ENCODE peak calls at places on chromosomes 13 and 19, in five cellular contexts. One of them, this sample, is unnamed.

GRCh38 chr13:99982021-99982740 is 597 bp downstream of the ZIC2 start:
- DNase-seq in neuronal stem cell: no peak
- DNase-seq in mesendoderm: peak; percentile 52
- DNase-seq in mesenchymal stem cell: no peak
- DNase-seq in H9: no peak
- DNase-seq in this sample: peak; percentile 51

GRCh38 chr19:18759435-18760426 is 31.4 kb downstream of the COMP start:
- DNase-seq in mesendoderm: no peak
- DNase-seq in H9: no peak
- DNase-seq in neuronal stem cell: no peak
- DNase-seq in mesenchymal stem cell: no peak
- DNase-seq in this sample: no peak

GRCh38 chr19:41354343-41354974 is 737 bp upstream of the TGFB1 start:
- DNase-seq in mesenchymal stem cell: no peak
- DNase-seq in neuronal stem cell: no peak
- DNase-seq in mesendoderm: no peak
- DNase-seq in H9: no peak
- DNase-seq in this sample: no peak

GRCh38 chr13:112592647-112593046 is 4.7 kb upstream of the TUBGCP3 start:
- DNase-seq in neuronal stem cell: no peak
- DNase-seq in mesendoderm: no peak
- DNase-seq in H9: no peak
- DNase-seq in mesenchymal stem cell: no peak
- DNase-seq in this sample: peak; percentile 16

GRCh38 chr13:36858285-36858684 is 39.3 kb downstream of the RFXAP start:
- DNase-seq in neuronal stem cell: no peak
- DNase-seq in mesendoderm: peak; percentile 84
- DNase-seq in mesenchymal stem cell: peak; percentile 65
- DNase-seq in H9: no peak
- DNase-seq in this sample: peak; percentile 25

GRCh38 chr13:93217701-93218100 is 8.9 kb upstream of the GPC6 start:
- DNase-seq in mesenchymal stem cell: no peak
- DNase-seq in H9: no peak
- DNase-seq in mesendoderm: no peak
- DNase-seq in neuronal stem cell: no peak
- DNase-seq in this sample: peak; percentile 94

GRCh38 chr19:41264581-41265375 is 606 bp downstream of the HNRNPUL1 start:
- DNase-seq in neuronal stem cell: no peak
- DNase-seq in mesendoderm: peak; percentile 71
- DNase-seq in mesenchymal stem cell: peak; percentile 55
- DNase-seq in H9: peak; percentile 46
- DNase-seq in this sample: peak; percentile 42

GRCh38 chr19:906480-906879 is 6.5 kb downstream of the R3HDM4 start:
- DNase-seq in neuronal stem cell: no peak
- DNase-seq in mesendoderm: no peak
- DNase-seq in mesenchymal stem cell: no peak
- DNase-seq in H9: no peak
- DNase-seq in this sample: no peak

GRCh38 chr13:62432295-62432694 is 1016.6 kb upstream of the PCDH20 start:
- DNase-seq in H9: no peak
- DNase-seq in mesendoderm: no peak
- DNase-seq in neuronal stem cell: no peak
- DNase-seq in mesenchymal stem cell: no peak
- DNase-seq in this sample: no peak

GRCh38 chr13:75492389-75492788 is 10.4 kb upstream of the TBC1D4 start:
- DNase-seq in neuronal stem cell: no peak
- DNase-seq in mesendoderm: no peak
- DNase-seq in mesenchymal stem cell: peak; percentile 42
- DNase-seq in H9: no peak
- DNase-seq in this sample: no peak

GRCh38 chr19:14517446-14517839 is 754 bp downstream of the DNAJB1 start:
- DNase-seq in mesendoderm: peak; percentile 33
- DNase-seq in mesenchymal stem cell: no peak
- DNase-seq in H9: no peak
- DNase-seq in neuronal stem cell: no peak
- DNase-seq in this sample: no peak

GRCh38 chr19:57245066-57245465 is 4.6 kb downstream of the ZNF805 start:
- DNase-seq in mesenchymal stem cell: no peak
- DNase-seq in mesendoderm: no peak
- DNase-seq in H9: no peak
- DNase-seq in neuronal stem cell: no peak
- DNase-seq in this sample: no peak

GRCh38 chr13:114107686-114108081 is 24.7 kb downstream of the RASA3 start:
- DNase-seq in mesenchymal stem cell: peak; percentile 84
- DNase-seq in H9: no peak
- DNase-seq in mesendoderm: no peak
- DNase-seq in neuronal stem cell: no peak
- DNase-seq in this sample: no peak

GRCh38 chr13:25170554-25171107 is 1.5 kb downstream of the AMER2 start:
- DNase-seq in mesendoderm: peak; percentile 46
- DNase-seq in H9: no peak
- DNase-seq in mesenchymal stem cell: no peak
- DNase-seq in neuronal stem cell: no peak
- DNase-seq in this sample: no peak

GRCh38 chr19:51407631-51408131 is 9.8 kb downstream of the SIGLEC10 start:
- DNase-seq in neuronal stem cell: no peak
- DNase-seq in mesenchymal stem cell: peak; percentile 21
- DNase-seq in H9: peak; percentile 74
- DNase-seq in mesendoderm: peak; percentile 79
- DNase-seq in this sample: peak; percentile 20

GRCh38 chr19:19615086-19615485 is 3.4 kb downstream of the PBX4 start:
- DNase-seq in mesendoderm: no peak
- DNase-seq in mesenchymal stem cell: peak; percentile 25
- DNase-seq in neuronal stem cell: no peak
- DNase-seq in H9: no peak
- DNase-seq in this sample: peak; percentile 24

GRCh38 chr19:995051-995827 is 5.0 kb upstream of the GRIN3B start:
- DNase-seq in H9: no peak
- DNase-seq in mesenchymal stem cell: no peak
- DNase-seq in mesendoderm: no peak
- DNase-seq in neuronal stem cell: no peak
- DNase-seq in this sample: no peak

GRCh38 chr13:69243366-69243765 is 864.3 kb upstream of the ATXN8OS start:
- DNase-seq in H9: no peak
- DNase-seq in mesendoderm: peak; percentile 6
- DNase-seq in mesenchymal stem cell: no peak
- DNase-seq in neuronal stem cell: no peak
- DNase-seq in this sample: no peak

GRCh38 chr13:46035066-46035465 is 17.5 kb downstream of the ZC3H13 start:
- DNase-seq in H9: no peak
- DNase-seq in mesendoderm: peak; percentile 13
- DNase-seq in mesenchymal stem cell: no peak
- DNase-seq in neuronal stem cell: no peak
- DNase-seq in this sample: no peak

GRCh38 chr19:16801599-16801998 is 27.6 kb upstream of the SIN3B start:
- DNase-seq in mesendoderm: no peak
- DNase-seq in neuronal stem cell: no peak
- DNase-seq in H9: no peak
- DNase-seq in mesenchymal stem cell: peak; percentile 51
- DNase-seq in this sample: peak; percentile 27

GRCh38 chr19:55579766-55580621 is 654 bp downstream of the ZNF579 start:
- DNase-seq in neuronal stem cell: no peak
- DNase-seq in mesenchymal stem cell: peak; percentile 63
- DNase-seq in H9: peak; percentile 59
- DNase-seq in mesendoderm: peak; percentile 63
- DNase-seq in this sample: peak; percentile 10

GRCh38 chr13:25375727-25376358 is 4.1 kb downstream of the ATP8A2 start:
- DNase-seq in neuronal stem cell: peak; percentile 46
- DNase-seq in mesenchymal stem cell: peak; percentile 54
- DNase-seq in mesendoderm: peak; percentile 66
- DNase-seq in H9: peak; percentile 61
- DNase-seq in this sample: peak; percentile 14

GRCh38 chr19:18659281-18660050 is 22.6 kb downstream of the KLHL26 start:
- DNase-seq in mesenchymal stem cell: peak; percentile 43
- DNase-seq in neuronal stem cell: no peak
- DNase-seq in H9: no peak
- DNase-seq in mesendoderm: no peak
- DNase-seq in this sample: no peak

GRCh38 chr13:112697756-112698655 is 8.2 kb downstream of the ATP11A start:
- DNase-seq in neuronal stem cell: no peak
- DNase-seq in mesendoderm: no peak
- DNase-seq in H9: peak; percentile 24
- DNase-seq in mesenchymal stem cell: no peak
- DNase-seq in this sample: no peak

GRCh38 chr19:934865-935422 is 9.1 kb downstream of the ARID3A start:
- DNase-seq in neuronal stem cell: no peak
- DNase-seq in mesendoderm: no peak
- DNase-seq in mesenchymal stem cell: no peak
- DNase-seq in H9: no peak
- DNase-seq in this sample: no peak

GRCh38 chr19:22617614-22618325 is 16.4 kb upstream of the ZNF492 start:
- DNase-seq in mesendoderm: no peak
- DNase-seq in mesenchymal stem cell: no peak
- DNase-seq in neuronal stem cell: no peak
- DNase-seq in H9: no peak
- DNase-seq in this sample: no peak

GRCh38 chr13:33739254-33739653 is 78.7 kb upstream of the RFC3 start:
- DNase-seq in mesendoderm: no peak
- DNase-seq in H9: no peak
- DNase-seq in mesenchymal stem cell: no peak
- DNase-seq in neuronal stem cell: no peak
- DNase-seq in this sample: no peak

GRCh38 chr13:45048890-45049407 is 59.6 kb downstream of the GPALPP1 start:
- DNase-seq in neuronal stem cell: no peak
- DNase-seq in H9: no peak
- DNase-seq in mesenchymal stem cell: no peak
- DNase-seq in mesendoderm: peak; percentile 70
- DNase-seq in this sample: no peak

GRCh38 chr13:45370922-45371406 is 30.0 kb upstream of the TPT1 start:
- DNase-seq in neuronal stem cell: peak; percentile 75
- DNase-seq in H9: peak; percentile 90
- DNase-seq in mesenchymal stem cell: peak; percentile 85
- DNase-seq in mesendoderm: peak; percentile 90
- DNase-seq in this sample: no peak

GRCh38 chr19:31071157-31071855 is 277.9 kb downstream of the TSHZ3 start:
- DNase-seq in neuronal stem cell: no peak
- DNase-seq in mesenchymal stem cell: no peak
- DNase-seq in H9: no peak
- DNase-seq in mesendoderm: peak; percentile 5
- DNase-seq in this sample: no peak

GRCh38 chr19:42126565-42126964 is 5.7 kb downstream of the POU2F2 start:
- DNase-seq in neuronal stem cell: no peak
- DNase-seq in mesenchymal stem cell: no peak
- DNase-seq in H9: no peak
- DNase-seq in mesendoderm: no peak
- DNase-seq in this sample: no peak

GRCh38 chr19:41427647-41428480 is 690 bp upstream of the B3GNT8 start:
- DNase-seq in mesenchymal stem cell: no peak
- DNase-seq in neuronal stem cell: no peak
- DNase-seq in mesendoderm: peak; percentile 68
- DNase-seq in H9: peak; percentile 39
- DNase-seq in this sample: no peak

GRCh38 chr13:28540612-28541011 is 45.7 kb upstream of the FLT1 start:
- DNase-seq in mesendoderm: no peak
- DNase-seq in H9: no peak
- DNase-seq in mesenchymal stem cell: no peak
- DNase-seq in neuronal stem cell: no peak
- DNase-seq in this sample: peak; percentile 73

GRCh38 chr19:4374451-4375163 is 25.7 kb downstream of the SH3GL1 start:
- DNase-seq in H9: peak; percentile 59
- DNase-seq in mesenchymal stem cell: peak; percentile 91
- DNase-seq in neuronal stem cell: no peak
- DNase-seq in mesendoderm: peak; percentile 73
- DNase-seq in this sample: peak; percentile 74

GRCh38 chr19:4371898-4372629 is 28.3 kb downstream of the SH3GL1 start:
- DNase-seq in mesendoderm: no peak
- DNase-seq in mesenchymal stem cell: no peak
- DNase-seq in H9: no peak
- DNase-seq in neuronal stem cell: no peak
- DNase-seq in this sample: no peak

GRCh38 chr19:4373601-4374441 is 26.5 kb downstream of the SH3GL1 start:
- DNase-seq in H9: no peak
- DNase-seq in mesendoderm: no peak
- DNase-seq in mesenchymal stem cell: peak; percentile 61
- DNase-seq in neuronal stem cell: no peak
- DNase-seq in this sample: no peak

GRCh38 chr19:4371209-4371897 is 28.0 kb downstream of the MPND start:
- DNase-seq in mesendoderm: no peak
- DNase-seq in neuronal stem cell: no peak
- DNase-seq in mesenchymal stem cell: no peak
- DNase-seq in H9: no peak
- DNase-seq in this sample: no peak

GRCh38 chr19:4372630-4373367 is 27.5 kb downstream of the SH3GL1 start:
- DNase-seq in mesendoderm: no peak
- DNase-seq in H9: no peak
- DNase-seq in mesenchymal stem cell: no peak
- DNase-seq in neuronal stem cell: no peak
- DNase-seq in this sample: no peak
- H3K9ac ChIP-seq in mesendoderm: no peak overlapping the region
- H3K9ac ChIP-seq in H9: no peak overlapping the region
- H3K9ac ChIP-seq in mesenchymal stem cell: peak overlapping the region; percentile 88
- H3K9ac ChIP-seq in neuronal stem cell: no peak overlapping the region
- H3K9ac ChIP-seq in this sample: no peak overlapping the region

GRCh38 chr13:41606646-41607045 is 149.3 kb downstream of the RGCC start:
- DNase-seq in mesenchymal stem cell: no peak
- DNase-seq in H9: no peak
- DNase-seq in neuronal stem cell: no peak
- DNase-seq in mesendoderm: no peak
- DNase-seq in this sample: no peak
- H3K4me1 ChIP-seq in mesenchymal stem cell: peaks cover 9% of the 10 kb centered on the region
- H3K4me1 ChIP-seq in H9: no peaks in the 10 kb centered on the region
- H3K4me1 ChIP-seq in neuronal stem cell: no peaks in the 10 kb centered on the region
- H3K4me1 ChIP-seq in mesendoderm: no peaks in the 10 kb centered on the region
- H3K4me1 ChIP-seq in this sample: peaks cover 37% of the 10 kb centered on the region

GRCh38 chr19:50328257-50329145 is 676 bp downstream of the KCNC3 start:
- DNase-seq in mesendoderm: peak; percentile 36
- DNase-seq in H9: peak; percentile 38
- DNase-seq in neuronal stem cell: no peak
- DNase-seq in mesenchymal stem cell: no peak
- DNase-seq in this sample: no peak
- H3K9ac ChIP-seq in mesendoderm: peak overlapping the region; percentile 63
- H3K9ac ChIP-seq in H9: peak overlapping the region; percentile 10
- H3K9ac ChIP-seq in neuronal stem cell: peak overlapping the region; percentile 92
- H3K9ac ChIP-seq in mesenchymal stem cell: no peak overlapping the region
- H3K9ac ChIP-seq in this sample: no peak overlapping the region

DNA sequence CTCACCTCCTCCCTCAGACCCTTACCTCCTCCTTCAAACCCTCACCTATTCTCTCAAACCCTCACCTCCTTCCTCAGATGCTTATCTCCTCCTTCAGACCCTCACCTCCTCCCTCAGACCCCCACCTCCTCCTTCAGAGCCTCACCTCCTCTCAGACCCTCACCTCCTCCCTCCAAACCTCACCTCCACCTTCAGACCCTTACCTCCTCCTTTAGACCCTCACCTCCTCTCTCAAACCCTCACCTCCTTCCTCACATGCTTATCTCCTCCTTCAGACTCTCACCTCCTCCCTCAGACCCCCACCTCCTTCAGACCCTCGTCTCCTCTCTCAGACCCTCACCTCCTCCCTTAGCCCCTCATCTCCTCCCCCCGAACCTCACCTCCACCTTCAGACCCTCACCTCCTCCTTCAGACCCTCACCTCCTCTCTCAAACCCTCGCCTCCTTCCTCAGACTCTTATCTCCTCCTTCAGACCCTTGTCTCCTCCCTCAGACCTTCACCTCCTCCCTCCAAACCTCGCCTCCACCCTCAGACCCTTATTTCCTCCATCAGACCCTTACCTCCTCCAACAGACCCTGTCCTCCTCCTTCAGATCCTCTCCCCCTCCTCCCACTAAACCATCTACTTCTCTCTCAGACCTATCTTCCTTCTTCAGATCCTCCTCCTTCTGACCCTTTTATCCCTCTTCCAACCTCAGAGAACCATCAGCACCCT is 2.5 kb upstream of the BCL3 start:
- DNase-seq in neuronal stem cell: no peak
- DNase-seq in H9: no peak
- DNase-seq in mesendoderm: no peak
- DNase-seq in mesenchymal stem cell: no peak
- DNase-seq in this sample: no peak
- H3K4me1 ChIP-seq in neuronal stem cell: peaks cover 14% of the 10 kb centered on the region
- H3K4me1 ChIP-seq in H9: no peaks in the 10 kb centered on the region
- H3K4me1 ChIP-seq in mesendoderm: peaks cover 3% of the 10 kb centered on the region
- H3K4me1 ChIP-seq in mesenchymal stem cell: peaks cover 38% of the 10 kb centered on the region
- H3K4me1 ChIP-seq in this sample: peaks cover 50% of the 10 kb centered on the region

This sample was measured in mammary epithelial cell.